ENCODE peak calls at places on chromosomes 11 and 22, in six cellular contexts. One of them, this sample, is unnamed.

GRCh38 chr11:26331911-26332571 is at the start of gene ANO3:
- DNase-seq in IMR-90: peak
- DNase-seq in GDM1: no peak
- DNase-seq in GM12865: peak
- DNase-seq in pons: peak
- DNase-seq in hypothalamus: peak
- DNase-seq in this sample: peak

GRCh38 chr11:68761801-68762200 is 10.5 kb upstream of the TESMIN start:
- DNase-seq in IMR-90: no peak
- DNase-seq in GDM1: no peak
- DNase-seq in GM12865: no peak
- DNase-seq in pons: no peak
- DNase-seq in hypothalamus: no peak
- DNase-seq in this sample: no peak

GRCh38 chr11:126530416-126530815 is 174.9 kb downstream of the ST3GAL4 start:
- DNase-seq in IMR-90: no peak
- DNase-seq in GDM1: no peak
- DNase-seq in GM12865: no peak
- DNase-seq in pons: no peak
- DNase-seq in hypothalamus: no peak
- DNase-seq in this sample: no peak

GRCh38 chr11:65844231-65844872 is 10.6 kb downstream of the SNX32 start:
- DNase-seq in IMR-90: no peak
- DNase-seq in GDM1: no peak
- DNase-seq in GM12865: no peak
- DNase-seq in pons: no peak
- DNase-seq in hypothalamus: no peak
- DNase-seq in this sample: no peak

GRCh38 chr11:32895471-32895870 is 2.9 kb downstream of the QSER1 start:
- DNase-seq in IMR-90: no peak
- DNase-seq in GDM1: no peak
- DNase-seq in GM12865: peak
- DNase-seq in pons: no peak
- DNase-seq in hypothalamus: no peak
- DNase-seq in this sample: no peak

GRCh38 chr22:49958462-49958921 is 2.1 kb upstream of the PIM3 start:
- DNase-seq in IMR-90: no peak
- DNase-seq in GDM1: no peak
- DNase-seq in GM12865: no peak
- DNase-seq in pons: no peak
- DNase-seq in hypothalamus: no peak
- DNase-seq in this sample: no peak

GRCh38 chr11:36130401-36130800 is 158.8 kb downstream of the COMMD9 start:
- DNase-seq in IMR-90: peak
- DNase-seq in GDM1: no peak
- DNase-seq in GM12865: no peak
- DNase-seq in pons: no peak
- DNase-seq in hypothalamus: no peak
- DNase-seq in this sample: peak

GRCh38 chr11:32987851-32988250 is 27.8 kb upstream of the DEPDC7 start:
- DNase-seq in IMR-90: no peak
- DNase-seq in GDM1: no peak
- DNase-seq in GM12865: no peak
- DNase-seq in pons: no peak
- DNase-seq in hypothalamus: no peak
- DNase-seq in this sample: no peak

GRCh38 chr11:100876826-100877545 is 189.9 kb downstream of the ARHGAP42 start:
- DNase-seq in IMR-90: peak
- DNase-seq in GDM1: no peak
- DNase-seq in GM12865: peak
- DNase-seq in pons: no peak
- DNase-seq in hypothalamus: no peak
- DNase-seq in this sample: peak